ENCODE peak calls at places on chromosomes 7 and 10, in nine cellular contexts. Z, R, E, U, H, G, O, J and K are unnamed samples.

GRCh38 chr7:55509322-55509721 is 63.0 kb downstream of the VOPP1 start:
- DNase-seq in Z (no peak), R (no peak), E (peak), U (peak), H (peak), G (no peak), O (no peak), J (no peak), K (no peak)

GRCh38 chr7:112789824-112790650 is at the start of gene TMEM168:
- DNase-seq in Z (peak), R (peak), E (peak), U (peak), H (peak), G (peak), O (peak), J (peak), K (no peak)

GRCh38 chr7:50779427-50779826 is 3.3 kb downstream of the GRB10 start:
- DNase-seq in Z (no peak), R (no peak), E (no peak), U (no peak), H (no peak), G (no peak), O (no peak), J (no peak), K (no peak)

GRCh38 chr7:5396999-5397656 is 26.5 kb downstream of the TNRC18 start:
- DNase-seq in Z (no peak), R (peak), E (no peak), U (peak), H (peak), G (peak), O (no peak), J (peak), K (no peak)

GRCh38 chr7:104572554-104572953 is 244.2 kb downstream of the LHFPL3 start:
- DNase-seq in Z (no peak), R (no peak), E (no peak), U (no peak), H (no peak), G (no peak), O (no peak), J (no peak), K (no peak)

GRCh38 chr10:79229830-79230562 is 117.3 kb upstream of the PPIF start:
- DNase-seq in Z (peak), R (no peak), E (no peak), U (no peak), H (peak), G (no peak), O (peak), J (no peak), K (no peak)

GRCh38 chr7:36615877-36616276 is 108.4 kb downstream of the AOAH start:
- DNase-seq in Z (no peak), R (no peak), E (no peak), U (no peak), H (no peak), G (no peak), O (peak), J (no peak), K (no peak)

GRCh38 chr7:158109364-158110033 is 478.1 kb downstream of the PTPRN2 start:
- DNase-seq in Z (no peak), R (no peak), E (no peak), U (no peak), H (no peak), G (no peak), O (no peak), J (no peak), K (no peak)

GRCh38 chr10:125160856-125161569 is 650 bp upstream of the CTBP2 start:
- DNase-seq in Z (no peak), R (peak), E (peak), U (peak), H (peak), G (peak), O (peak), J (peak), K (peak)

GRCh38 chr7:38838992-38839391 is 70.0 kb downstream of the VPS41 start:
- DNase-seq in Z (no peak), R (no peak), E (no peak), U (no peak), H (no peak), G (no peak), O (no peak), J (no peak), K (no peak)

GRCh38 chr7:133672866-133673265 is 420.0 kb downstream of the EXOC4 start:
- DNase-seq in Z (no peak), R (no peak), E (no peak), U (no peak), H (no peak), G (no peak), O (no peak), J (no peak), K (no peak)

GRCh38 chr10:103569877-103570276 is 76.4 kb downstream of the NEURL1 start:
- DNase-seq in Z (no peak), R (no peak), E (no peak), U (peak), H (no peak), G (no peak), O (no peak), J (no peak), K (no peak)

GRCh38 chr7:8251195-8251594 is 10.8 kb downstream of the ICA1 start:
- DNase-seq in Z (no peak), R (no peak), E (no peak), U (no peak), H (no peak), G (no peak), O (no peak), J (no peak), K (no peak)

GRCh38 chr10:104406715-104407517 is 53.3 kb downstream of the CFAP58 start:
- DNase-seq in Z (no peak), R (no peak), E (peak), U (peak), H (peak), G (no peak), O (peak), J (peak), K (peak)

GRCh38 chr10:134743-135600 is at the start of gene ZMYND11:
- DNase-seq in Z (no peak), R (peak), E (peak), U (peak), H (peak), G (peak), O (peak), J (no peak), K (no peak)

GRCh38 chr10:117543999-117544728 is 1.6 kb downstream of the EMX2 start:
- DNase-seq in Z (no peak), R (no peak), E (no peak), U (no peak), H (no peak), G (no peak), O (peak), J (no peak), K (no peak)

GRCh38 chr10:118922226-118922625 is 107.3 kb upstream of the NANOS1 start:
- DNase-seq in Z (no peak), R (peak), E (no peak), U (no peak), H (no peak), G (no peak), O (no peak), J (no peak), K (no peak)

GRCh38 chr10:43693602-43694001 is 44.9 kb upstream of the ZNF32 start:
- DNase-seq in Z (no peak), R (no peak), E (peak), U (peak), H (peak), G (no peak), O (no peak), J (no peak), K (no peak)

GRCh38 chr7:31066516-31067130 is 14.5 kb downstream of the ADCYAP1R1 start:
- DNase-seq in Z (no peak), R (no peak), E (no peak), U (no peak), H (no peak), G (no peak), O (no peak), J (no peak), K (no peak)

GRCh38 chr10:128268015-128268722 is 141.9 kb upstream of the MKI67 start:
- DNase-seq in Z (peak), R (no peak), E (peak), U (peak), H (no peak), G (no peak), O (peak), J (no peak), K (no peak)

GRCh38 chr10:34262965-34263364 is 552.1 kb downstream of the PARD3 start:
- DNase-seq in Z (no peak), R (no peak), E (no peak), U (no peak), H (no peak), G (no peak), O (no peak), J (no peak), K (no peak)

GRCh38 chr7:130141161-130141857 is 63.9 kb downstream of the TMEM209 start:
- DNase-seq in Z (peak), R (peak), E (peak), U (peak), H (peak), G (peak), O (peak), J (no peak), K (no peak)

GRCh38 chr7:121633186-121633585 is 237.1 kb upstream of the FAM3C start:
- DNase-seq in Z (no peak), R (no peak), E (no peak), U (peak), H (no peak), G (no peak), O (no peak), J (no peak), K (no peak)

GRCh38 chr10:96587255-96588059 is 645 bp upstream of the TM9SF3 start:
- DNase-seq in Z (no peak), R (peak), E (peak), U (peak), H (peak), G (peak), O (no peak), J (peak), K (no peak)

GRCh38 chr7:18016547-18017444 is 10.8 kb downstream of the PRPS1L1 start:
- DNase-seq in Z (no peak), R (no peak), E (no peak), U (peak), H (no peak), G (no peak), O (no peak), J (no peak), K (no peak)

GRCh38 chr10:63137306-63137705 is 4.2 kb downstream of the NRBF2 start:
- DNase-seq in Z (no peak), R (no peak), E (peak), U (peak), H (peak), G (no peak), O (no peak), J (no peak), K (no peak)

DNA sequence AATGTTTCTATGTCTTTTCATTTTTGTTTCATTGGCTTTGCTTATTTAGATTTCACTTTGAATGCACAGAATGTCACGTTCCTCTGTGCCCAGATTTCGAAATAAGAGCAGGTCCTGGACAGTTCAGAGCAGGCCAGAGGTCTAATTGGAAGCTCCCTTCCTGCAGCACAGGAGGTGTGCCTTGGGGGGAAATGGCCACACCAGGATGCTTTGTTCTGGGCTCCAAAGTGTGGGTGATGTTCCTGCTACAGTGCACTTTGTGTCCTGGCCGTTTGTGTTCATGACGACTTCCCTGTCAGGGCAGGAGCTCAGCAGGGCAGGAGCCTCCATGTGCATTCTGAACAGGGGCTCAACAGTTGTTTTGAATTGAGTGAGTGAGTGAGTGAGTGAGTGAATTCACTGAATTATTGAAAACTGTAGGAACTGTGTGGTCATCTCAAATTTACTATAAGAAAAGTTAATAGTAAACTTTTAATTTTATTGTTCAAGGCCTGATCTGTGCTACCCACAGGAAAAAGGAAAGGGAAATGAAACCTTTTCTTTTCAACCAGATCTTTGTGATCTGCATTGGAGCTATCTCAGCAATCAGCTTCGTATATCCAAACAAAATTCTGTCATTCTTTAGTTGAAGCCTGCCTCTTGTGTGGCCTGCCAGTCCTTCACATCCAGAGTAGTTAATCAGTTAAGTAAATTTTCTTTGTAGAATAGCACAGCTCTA is 109.5 kb upstream of the GJD4 start:
- DNase-seq in Z (no peak), R (no peak), E (no peak), U (no peak), H (peak), G (no peak), O (peak), J (no peak), K (no peak)
- H3K27ac ChIP-seq in Z (no peak), R (no peak), E (no peak), U (no peak), H (peak), G (no peak), O (peak), J (no peak), K (no peak)

GRCh38 chr10:99524050-99524666 is 8.6 kb upstream of the NKX2-3 start:
- DNase-seq in Z (no peak), R (no peak), E (no peak), U (no peak), H (no peak), G (no peak), O (peak), J (no peak), K (no peak)

GRCh38 chr10:99524736-99525380 is 7.9 kb upstream of the NKX2-3 start:
- DNase-seq in Z (no peak), R (no peak), E (no peak), U (no peak), H (no peak), G (no peak), O (peak), J (no peak), K (no peak)

GRCh38 chr10:99522078-99522479 is 10.7 kb upstream of the NKX2-3 start:
- DNase-seq in Z (no peak), R (peak), E (no peak), U (no peak), H (no peak), G (no peak), O (peak), J (no peak), K (no peak)

GRCh38 chr10:99522511-99523250 is 10.1 kb upstream of the NKX2-3 start:
- DNase-seq in Z (no peak), R (peak), E (no peak), U (no peak), H (no peak), G (no peak), O (peak), J (no peak), K (no peak)

DNA sequence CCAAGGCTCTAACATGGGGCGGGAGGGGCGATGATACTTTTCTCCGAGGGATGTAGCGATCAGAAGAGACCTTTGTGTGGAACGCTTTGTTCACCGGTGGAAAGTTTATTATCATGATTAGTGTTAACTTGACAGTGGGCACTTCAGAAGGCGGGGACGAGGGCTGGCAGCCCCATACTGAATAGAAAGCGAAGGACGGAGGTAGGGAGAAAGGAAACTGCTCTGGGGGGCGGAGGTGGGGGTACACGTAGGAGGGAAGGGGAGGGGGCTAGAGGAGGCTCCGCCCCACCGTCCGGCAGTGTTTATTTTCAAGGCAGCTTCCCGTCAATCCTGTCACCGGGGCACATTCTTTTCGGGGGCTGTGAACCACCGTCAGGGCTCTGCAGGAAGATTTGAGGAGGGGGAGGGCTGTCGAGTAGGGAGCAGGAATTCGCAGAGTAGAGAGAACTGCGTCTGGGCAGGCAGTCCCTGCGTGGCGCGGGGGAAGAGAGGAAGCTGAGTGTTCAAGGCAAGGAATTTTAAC is 9.4 kb upstream of the NKX2-3 start:
- DNase-seq in Z (no peak), R (peak), E (no peak), U (no peak), H (no peak), G (no peak), O (peak), J (no peak), K (no peak)
- H3K4me3 ChIP-seq in Z (peak), R (peak), E (no peak), U (peak), H (no peak), G (no peak), O (no peak), J (no peak), K (no peak)

DNA sequence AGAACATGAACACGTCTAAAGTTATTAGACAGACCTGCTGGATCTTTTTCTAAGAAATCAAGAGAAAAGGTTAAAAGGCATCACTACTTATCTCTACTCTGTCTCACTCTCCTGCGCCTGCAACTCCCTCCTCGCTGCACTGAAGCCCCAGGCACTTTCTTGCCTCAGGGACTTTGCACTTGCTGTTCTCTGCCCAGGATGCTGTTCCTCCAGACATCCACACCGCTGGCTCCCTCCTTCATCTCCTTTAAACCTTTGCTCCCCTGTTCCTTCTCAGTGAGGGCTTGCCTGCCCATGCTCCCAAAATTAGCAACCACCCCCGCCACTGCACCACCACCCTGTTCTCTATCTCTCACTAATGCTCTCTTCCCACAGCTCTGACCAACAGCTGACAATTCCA is 87.4 kb downstream of the GOLGA7B start:
- DNase-seq in Z (no peak), R (no peak), E (no peak), U (no peak), H (no peak), G (no peak), O (no peak), J (no peak), K (no peak)
- H3K27ac ChIP-seq in Z (no peak), R (no peak), E (no peak), U (no peak), H (no peak), G (no peak), O (no peak), J (no peak), K (no peak)

GRCh38 chr7:102305414-102306268 is 19.0 kb downstream of the SH2B2 start:
- DNase-seq in Z (no peak), R (no peak), E (no peak), U (no peak), H (no peak), G (no peak), O (no peak), J (no peak), K (no peak)

GRCh38 chr7:102304668-102305067 is 18.0 kb downstream of the SH2B2 start:
- DNase-seq in Z (no peak), R (no peak), E (no peak), U (peak), H (no peak), G (no peak), O (no peak), J (no peak), K (no peak)

GRCh38 chr7:102300643-102301211 is 14.1 kb downstream of the SH2B2 start:
- DNase-seq in Z (no peak), R (no peak), E (no peak), U (peak), H (no peak), G (no peak), O (peak), J (no peak), K (no peak)

GRCh38 chr7:102302025-102302424 is 15.4 kb downstream of the SH2B2 start:
- DNase-seq in Z (no peak), R (no peak), E (no peak), U (no peak), H (no peak), G (no peak), O (no peak), J (no peak), K (no peak)

DNA sequence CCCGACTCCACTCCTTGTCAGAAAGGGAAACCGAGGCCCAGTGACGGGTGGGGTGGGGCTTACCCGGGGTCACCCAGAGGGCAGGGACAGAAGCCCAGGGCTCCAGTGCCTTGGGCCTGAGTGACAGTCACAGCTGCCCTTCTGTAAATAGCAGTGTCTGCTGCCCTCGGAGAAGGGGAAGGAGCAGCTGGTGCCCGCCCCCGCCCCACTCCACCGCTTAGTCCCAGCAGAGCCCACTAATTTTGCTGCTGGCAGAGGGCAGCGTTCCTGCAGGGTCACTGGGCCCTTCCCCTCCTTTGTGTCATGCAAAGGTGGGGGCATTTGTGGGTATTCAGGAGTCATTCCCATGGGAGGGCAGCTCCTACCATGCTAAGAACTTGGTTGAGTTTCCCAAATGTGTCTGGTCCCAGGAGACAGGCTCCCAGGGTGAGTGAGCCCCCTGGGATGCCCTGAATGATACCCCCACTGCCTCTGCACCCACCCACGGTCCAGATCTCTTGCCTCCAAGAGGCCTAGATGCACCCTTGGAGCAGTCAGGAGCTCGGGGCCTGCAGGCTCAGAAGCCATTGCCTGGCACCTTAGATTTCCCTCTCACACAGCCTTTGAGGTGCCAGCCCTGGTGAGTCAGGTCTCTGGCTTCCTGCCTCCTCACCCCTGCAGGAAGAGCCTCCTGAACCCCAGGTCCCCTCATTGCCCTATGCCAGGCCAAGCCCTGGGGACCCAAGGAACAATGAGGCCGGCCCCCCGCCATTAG is 17.2 kb downstream of the SH2B2 start:
- DNase-seq in Z (no peak), R (no peak), E (no peak), U (no peak), H (no peak), G (no peak), O (peak), J (no peak), K (no peak)
- H3K4me3 ChIP-seq in Z (no peak), R (no peak), E (no peak), U (no peak), H (no peak), G (no peak), O (no peak), J (no peak), K (no peak)

GRCh38 chr7:20216637-20217036 is 547 bp downstream of the MACC1 start:
- DNase-seq in Z (no peak), R (no peak), E (no peak), U (no peak), H (no peak), G (no peak), O (no peak), J (no peak), K (no peak)

GRCh38 chr7:20219446-20220292 is 2.5 kb upstream of the MACC1 start:
- DNase-seq in Z (no peak), R (peak), E (peak), U (peak), H (peak), G (peak), O (no peak), J (peak), K (no peak)

GRCh38 chr7:20219062-20219445 is 1.9 kb upstream of the MACC1 start:
- DNase-seq in Z (no peak), R (no peak), E (no peak), U (no peak), H (no peak), G (no peak), O (no peak), J (no peak), K (no peak)

GRCh38 chr7:20217193-20217948 is at the start of gene MACC1:
- DNase-seq in Z (peak), R (peak), E (no peak), U (no peak), H (no peak), G (peak), O (peak), J (peak), K (no peak)

DNA sequence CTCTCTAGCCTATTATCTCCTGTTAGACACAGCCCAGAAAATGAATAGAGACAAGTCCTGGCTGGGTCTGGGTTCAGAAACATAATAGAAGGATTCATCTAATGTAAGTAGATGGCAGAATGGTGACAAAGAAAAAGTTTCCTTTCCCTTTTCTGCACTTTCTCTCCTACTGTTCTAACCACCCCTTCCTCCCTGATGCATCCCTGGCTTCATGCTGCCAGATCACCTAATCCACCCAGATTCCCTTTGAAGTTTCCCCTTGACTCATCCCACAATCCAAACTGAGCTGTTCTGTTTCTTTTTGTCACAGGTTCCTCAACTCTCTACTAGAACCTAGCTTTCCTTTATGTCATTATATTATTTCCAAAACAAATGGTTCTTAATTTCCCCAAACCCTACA is 1.1 kb upstream of the MACC1 start:
- DNase-seq in Z (no peak), R (no peak), E (no peak), U (no peak), H (no peak), G (no peak), O (no peak), J (peak), K (no peak)
- H3K27ac ChIP-seq in Z (no peak), R (peak), E (no peak), U (no peak), H (peak), G (peak), O (no peak), J (peak), K (no peak)